ENCODE peak calls at places on chromosomes 2 and 18, in ten cellular contexts. V, U, L, J, N, H, W, C, T and Z are unnamed samples.

GRCh38 chr2:220341014-220341413 is 713.6 kb downstream of the SLC4A3 start:
- DNase-seq in V (no peak), U (peak; percentile 63), L (peak; percentile 12), J (peak; percentile 33), N (no peak), H (no peak), W (peak; percentile 45), C (no peak), T (no peak), Z (no peak)

GRCh38 chr2:112166801-112167499 is 28.8 kb downstream of the FBLN7 start:
- DNase-seq in V (no peak), U (no peak), L (no peak), J (no peak), N (no peak), H (no peak), W (no peak), C (no peak), T (no peak), Z (no peak)

GRCh38 chr2:177852389-177852788 is 220.2 kb downstream of the PDE11A start:
- DNase-seq in V (no peak), U (no peak), L (no peak), J (no peak), N (no peak), H (no peak), W (no peak), C (no peak), T (no peak), Z (no peak)

GRCh38 chr2:11753452-11753885 is 7.0 kb downstream of the LPIN1 start:
- DNase-seq in V (peak; percentile 85), U (peak; percentile 56), L (no peak), J (no peak), N (no peak), H (peak; percentile 93), W (peak; percentile 31), C (no peak), T (no peak), Z (no peak)

GRCh38 chr2:96264656-96265348 is 995 bp downstream of the TMEM127 start:
- DNase-seq in V (peak; percentile 38), U (peak; percentile 14), L (peak; percentile 46), J (peak; percentile 44), N (no peak), H (peak; percentile 66), W (no peak), C (no peak), T (no peak), Z (peak; percentile 45)

GRCh38 chr2:46202453-46202852 is 94.8 kb upstream of the EPAS1 start:
- DNase-seq in V (no peak), U (no peak), L (no peak), J (no peak), N (no peak), H (no peak), W (no peak), C (no peak), T (no peak), Z (no peak)

GRCh38 chr18:32271649-32272324 is 81.9 kb downstream of the MEP1B start:
- DNase-seq in V (peak; percentile 66), U (peak; percentile 43), L (no peak), J (peak; percentile 72), N (peak; percentile 32), H (peak; percentile 38), W (peak; percentile 3), C (peak; percentile 6), T (no peak), Z (peak; percentile 64)

GRCh38 chr2:97704989-97705388 is 8.4 kb upstream of the ZAP70 start:
- DNase-seq in V (no peak), U (no peak), L (no peak), J (no peak), N (no peak), H (no peak), W (no peak), C (no peak), T (no peak), Z (no peak)

GRCh38 chr2:238864207-238865014 is 16.5 kb downstream of the TWIST2 start:
- DNase-seq in V (peak; percentile 95), U (peak; percentile 99), L (peak; percentile 99), J (peak; percentile 99), N (peak; percentile 98), H (no peak), W (peak; percentile 98), C (peak; percentile 98), T (no peak), Z (peak; percentile 99)

GRCh38 chr18:3790702-3791101 is 340.7 kb downstream of the TGIF1 start:
- DNase-seq in V (peak; percentile 32), U (peak; percentile 94), L (no peak), J (peak; percentile 53), N (no peak), H (peak; percentile 10), W (peak; percentile 54), C (no peak), T (no peak), Z (peak; percentile 94)